ENCODE peak calls at places on chromosomes 5 and 9, in eight cellular contexts. C, A, J, X, I, S, N and B are unnamed samples.

GRCh38 chr9:119153402-119153801 is 215.8 kb downstream of the BRINP1 start:
- DNase-seq in C (no peak), A (no peak), J (no peak), X (no peak), I (no peak), S (no peak), N (no peak), B (no peak)

GRCh38 chr9:20962487-20962886 is 69.0 kb downstream of the HACD4 start:
- DNase-seq in C (no peak), A (no peak), J (no peak), X (no peak), I (no peak), S (no peak), N (no peak), B (no peak)

GRCh38 chr5:178314066-178314660 is 81.6 kb upstream of the PHYKPL start:
- DNase-seq in C (peak; percentile 19), A (no peak), J (no peak), X (no peak), I (no peak), S (no peak), N (no peak), B (no peak)

GRCh38 chr5:149114403-149115312 is 26.6 kb upstream of the ABLIM3 start:
- DNase-seq in C (peak; percentile 89), A (no peak), J (peak; percentile 9), X (peak; percentile 16), I (peak; percentile 16), S (peak; percentile 88), N (peak; percentile 62), B (peak; percentile 43)

GRCh38 chr5:76547242-76547890 is 75.8 kb downstream of the F2RL2 start:
- DNase-seq in C (no peak), A (no peak), J (no peak), X (peak; percentile 10), I (peak; percentile 88), S (no peak), N (no peak), B (peak; percentile 84)

GRCh38 chr5:150559701-150560100 is 51.8 kb downstream of the NDST1 start:
- DNase-seq in C (no peak), A (no peak), J (no peak), X (no peak), I (no peak), S (no peak), N (no peak), B (no peak)

GRCh38 chr9:18994263-18994916 is 38.6 kb downstream of the SAXO1 start:
- DNase-seq in C (no peak), A (no peak), J (no peak), X (no peak), I (no peak), S (no peak), N (no peak), B (no peak)

GRCh38 chr5:143874312-143874711 is 62.4 kb downstream of the HMHB1 start:
- DNase-seq in C (no peak), A (no peak), J (no peak), X (no peak), I (no peak), S (no peak), N (no peak), B (no peak)

GRCh38 chr9:113578877-113579269 is 115.3 kb downstream of the RGS3 start:
- DNase-seq in C (no peak), A (no peak), J (peak; percentile 81), X (peak; percentile 74), I (peak; percentile 76), S (peak; percentile 49), N (peak; percentile 52), B (peak; percentile 82)

GRCh38 chr9:113579270-113580040 is 115.9 kb downstream of the RGS3 start:
- DNase-seq in C (no peak), A (no peak), J (peak; percentile 21), X (peak; percentile 21), I (no peak), S (no peak), N (peak; percentile 31), B (peak; percentile 10)

GRCh38 chr9:113580041-113580953 is 116.8 kb downstream of the RGS3 start:
- DNase-seq in C (no peak), A (peak; percentile 77), J (peak; percentile 60), X (peak; percentile 29), I (peak; percentile 22), S (peak; percentile 70), N (peak; percentile 54), B (peak; percentile 44)

GRCh38 chr9:113577525-113578261 is 114.2 kb downstream of the RGS3 start:
- DNase-seq in C (no peak), A (no peak), J (no peak), X (no peak), I (no peak), S (peak; percentile 44), N (peak; percentile 10), B (no peak)

GRCh38 chr9:113578279-113578865 is 114.8 kb downstream of the RGS3 start:
- DNase-seq in C (no peak), A (no peak), J (no peak), X (no peak), I (no peak), S (no peak), N (peak; percentile 5), B (no peak)
- H3K4me1 ChIP-seq in C (peaks cover 8% of the 10 kb centered on the region), A (peaks cover 66% of the 10 kb centered on the region), J (peaks cover 62% of the 10 kb centered on the region), X (peaks cover 66% of the 10 kb centered on the region), I (peaks cover 54% of the 10 kb centered on the region), S (peaks cover 48% of the 10 kb centered on the region), N (peaks cover 20% of the 10 kb centered on the region), B (peaks cover 70% of the 10 kb centered on the region)

GRCh38 chr9:103444157-103444556 is 449.0 kb downstream of the CYLC2 start:
- DNase-seq in C (no peak), A (no peak), J (no peak), X (no peak), I (no peak), S (no peak), N (no peak), B (no peak)
- H3K4me3 ChIP-seq in C (no peak overlapping the region), A (no peak overlapping the region), J (no peak overlapping the region), X (no peak overlapping the region), I (no peak overlapping the region), S (no peak overlapping the region), N (no peak overlapping the region), B (no peak overlapping the region)

GRCh38 chr9:133144142-133144886 is 19.4 kb downstream of the GBGT1 start:
- DNase-seq in C (peak; percentile 92), A (peak; percentile 76), J (peak; percentile 95), X (peak; percentile 92), I (peak; percentile 92), S (peak; percentile 69), N (peak; percentile 92), B (peak; percentile 90)
- H3K4me1 ChIP-seq in C (peaks cover 9% of the 10 kb centered on the region), A (peaks cover 41% of the 10 kb centered on the region), J (peaks cover 68% of the 10 kb centered on the region), X (peaks cover 66% of the 10 kb centered on the region), I (peaks cover 86% of the 10 kb centered on the region), S (peaks cover 15% of the 10 kb centered on the region), N (peaks cover 42% of the 10 kb centered on the region), B (peaks cover 86% of the 10 kb centered on the region)

DNA sequence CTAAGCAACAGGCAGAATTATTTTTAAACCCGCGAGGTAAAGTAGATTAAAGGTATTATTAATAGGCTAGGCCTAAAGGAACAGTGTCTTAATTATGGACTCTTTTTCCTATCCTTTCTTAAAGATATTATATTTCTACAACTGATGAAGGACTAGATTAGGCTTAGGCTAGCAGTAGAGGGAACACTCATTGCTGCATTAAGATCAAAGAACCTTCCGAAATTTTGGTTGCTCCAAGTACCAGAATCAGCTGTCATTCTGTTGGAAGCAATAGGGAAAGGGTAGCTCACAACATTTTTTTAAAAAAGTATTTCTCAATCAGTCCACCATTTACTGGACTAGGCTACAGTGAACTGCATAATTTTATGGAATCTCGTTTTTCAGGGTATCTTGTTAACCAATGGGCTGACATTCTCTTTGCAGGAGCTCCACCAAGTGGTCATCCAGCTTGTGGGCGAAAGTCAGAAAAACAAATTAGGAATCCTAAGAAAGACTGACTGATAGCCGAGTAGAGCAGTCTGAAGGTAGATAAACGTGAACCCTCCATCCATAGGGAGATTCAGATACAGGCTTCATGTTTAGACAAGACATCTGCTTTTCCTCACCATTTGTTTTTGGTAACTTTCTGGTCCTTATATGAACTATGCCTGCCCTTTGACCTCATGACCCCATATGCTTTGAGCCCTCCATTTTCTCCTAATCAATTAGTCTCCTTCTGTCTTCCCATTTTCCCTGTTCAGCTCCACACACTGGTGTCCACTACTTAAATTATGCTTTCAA is 103.6 kb upstream of the CHD1 start:
- DNase-seq in C (peak; percentile 84), A (peak; percentile 23), J (no peak), X (no peak), I (no peak), S (peak; percentile 86), N (peak; percentile 67), B (peak; percentile 18)
- H3K4me3 ChIP-seq in C (no peak overlapping the region), A (peak overlapping the region; percentile 47), J (peak overlapping the region; percentile 31), X (peak overlapping the region; percentile 57), I (peak overlapping the region; percentile 88), S (peak overlapping the region; percentile 2), N (peak overlapping the region; percentile 42), B (no peak overlapping the region)

GRCh38 chr9:69176446-69177135 is 2.5 kb downstream of the TJP2 start:
- DNase-seq in C (no peak), A (no peak), J (no peak), X (no peak), I (no peak), S (no peak), N (no peak), B (no peak)
- H3K4me1 ChIP-seq in C (peaks cover 13% of the 10 kb centered on the region), A (peaks cover 23% of the 10 kb centered on the region), J (peaks cover 15% of the 10 kb centered on the region), X (peaks cover 16% of the 10 kb centered on the region), I (peaks cover 74% of the 10 kb centered on the region), S (peaks cover 71% of the 10 kb centered on the region), N (peaks cover 6% of the 10 kb centered on the region), B (peaks cover 52% of the 10 kb centered on the region)

DNA sequence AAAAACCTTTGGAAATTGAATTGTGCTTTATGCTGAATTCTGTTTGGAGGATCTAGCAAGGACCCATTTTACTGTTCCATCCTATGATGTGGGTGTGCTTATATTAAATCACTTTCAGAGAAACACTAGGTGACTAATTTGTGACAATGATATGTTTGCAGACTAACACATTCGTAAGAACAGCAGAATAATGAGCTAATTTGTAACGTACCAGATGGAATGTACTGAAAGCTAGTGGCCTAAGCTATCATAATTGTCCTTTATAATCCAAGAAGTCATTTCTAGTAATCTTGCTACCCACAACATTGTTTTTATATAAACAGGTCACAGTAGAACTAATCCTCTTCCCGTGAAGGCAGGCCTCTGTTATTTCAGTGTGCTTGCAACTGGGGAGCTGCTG is 292.5 kb downstream of the PDE4D start:
- DNase-seq in C (no peak), A (no peak), J (no peak), X (no peak), I (no peak), S (no peak), N (no peak), B (no peak)
- H3K4me3 ChIP-seq in C (no peak overlapping the region), A (no peak overlapping the region), J (no peak overlapping the region), X (no peak overlapping the region), I (no peak overlapping the region), S (no peak overlapping the region), N (no peak overlapping the region), B (no peak overlapping the region)

DNA sequence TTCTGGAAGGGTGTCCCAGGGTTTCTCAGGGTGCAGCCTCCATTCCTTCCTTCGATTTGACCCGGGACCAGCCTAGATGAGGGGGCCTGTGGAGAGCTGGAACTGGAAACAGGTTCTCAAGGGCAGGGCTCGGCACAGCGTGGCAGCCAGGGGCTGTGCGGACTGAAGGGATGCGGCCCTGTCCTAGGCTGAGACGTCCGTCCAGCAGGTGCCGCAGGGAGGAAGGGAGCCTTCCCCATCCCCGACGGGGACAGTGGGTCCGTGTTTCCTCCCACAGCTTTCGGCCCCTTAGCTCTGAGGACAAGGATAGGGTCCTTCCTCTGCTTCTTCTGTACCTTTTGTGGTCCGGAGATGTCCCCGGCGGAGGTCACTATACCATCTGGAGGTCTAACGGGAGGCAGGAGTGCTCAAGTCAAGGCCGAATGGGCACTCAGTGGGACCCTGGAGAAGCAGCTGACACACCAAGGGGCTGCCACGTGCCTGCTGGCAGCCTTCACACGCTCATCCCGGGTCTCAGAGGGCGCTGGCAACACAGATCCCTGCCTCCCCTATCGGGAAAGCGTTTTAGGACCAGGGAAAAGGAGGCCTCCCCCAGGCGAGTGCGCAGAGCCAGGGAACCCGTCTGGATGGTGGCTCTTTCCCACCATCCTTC is 49.9 kb downstream of the USP20 start:
- DNase-seq in C (peak; percentile 73), A (no peak), J (peak; percentile 20), X (no peak), I (peak; percentile 36), S (peak; percentile 28), N (peak; percentile 61), B (no peak)
- H3K4me1 ChIP-seq in C (peaks cover 15% of the 10 kb centered on the region), A (peaks cover 18% of the 10 kb centered on the region), J (peaks cover 58% of the 10 kb centered on the region), X (peaks cover 52% of the 10 kb centered on the region), I (peaks cover 68% of the 10 kb centered on the region), S (peaks cover 23% of the 10 kb centered on the region), N (peaks cover 16% of the 10 kb centered on the region), B (peaks cover 69% of the 10 kb centered on the region)